ENCODE peak calls at places on chromosomes 11 and 22, in six cellular contexts. M is progenitor cell of endocrine pancreas, W is right lobe of liver, X is cardiac muscle cell, Y is psoas muscle, H is HCT116. S is an unnamed sample.

GRCh38 chr22:36116127-36116526 is 44.4 kb downstream of the APOL3 start:
- DNase-seq in M (no peak), W (no peak), X (no peak), Y (no peak), H (no peak), S (no peak)

GRCh38 chr11:64753380-64754123 is 6.2 kb downstream of the PYGM start:
- DNase-seq in M (no peak), W (no peak), X (no peak), Y (peak; percentile 50), H (no peak), S (no peak)

GRCh38 chr22:49907807-49908206 is 10.4 kb downstream of the ALG12 start:
- DNase-seq in M (no peak), W (peak; percentile 15), X (no peak), Y (peak; percentile 28), H (no peak), S (no peak)

GRCh38 chr11:75525433-75526191 is at the start of gene GDPD5:
- DNase-seq in M (peak; percentile 79), W (peak; percentile 87), X (peak; percentile 86), Y (peak; percentile 90), H (peak; percentile 58), S (peak; percentile 86)

GRCh38 chr11:1640076-1640946 is 10.7 kb downstream of the KRTAP5-5 start:
- DNase-seq in M (peak; percentile 48), W (peak; percentile 55), X (peak; percentile 36), Y (no peak), H (no peak), S (peak; percentile 74)

GRCh38 chr11:84384637-84385227 is 1098.6 kb upstream of the CCDC90B start:
- DNase-seq in M (peak; percentile 22), W (no peak), X (peak; percentile 66), Y (no peak), H (no peak), S (peak; percentile 52)

GRCh38 chr22:45296628-45297297 is 12.0 kb downstream of the UPK3A start:
- DNase-seq in M (no peak), W (no peak), X (no peak), Y (no peak), H (no peak), S (no peak)

GRCh38 chr22:49308300-49308699 is 519.4 kb downstream of the BRD1 start:
- DNase-seq in M (no peak), W (no peak), X (no peak), Y (peak; percentile 6), H (no peak), S (no peak)

GRCh38 chr22:42462016-42462415 is 29.8 kb upstream of the NFAM1 start:
- DNase-seq in M (no peak), W (no peak), X (no peak), Y (no peak), H (no peak), S (no peak)

GRCh38 chr11:134997652-134998320 is 585.7 kb upstream of the B3GAT1 start:
- DNase-seq in M (no peak), W (no peak), X (no peak), Y (no peak), H (no peak), S (no peak)

GRCh38 chr11:34988294-34989255 is 72.2 kb downstream of the PDHX start:
- DNase-seq in M (no peak), W (no peak), X (peak; percentile 35), Y (no peak), H (no peak), S (no peak)

GRCh38 chr11:109298865-109299264 is 123.1 kb upstream of the C11orf87 start:
- DNase-seq in M (no peak), W (no peak), X (no peak), Y (no peak), H (no peak), S (no peak)

GRCh38 chr11:3609416-3610265 is 32.2 kb downstream of the ART5 start:
- DNase-seq in M (no peak), W (no peak), X (peak; percentile 54), Y (no peak), H (peak; percentile 35), S (peak; percentile 32)

GRCh38 chr11:30852091-30852490 is 265.9 kb upstream of the MPPED2 start:
- DNase-seq in M (no peak), W (no peak), X (no peak), Y (no peak), H (no peak), S (no peak)

GRCh38 chr22:42881982-42882656 is 25.0 kb upstream of the ARFGAP3 start:
- DNase-seq in M (no peak), W (peak; percentile 84), X (no peak), Y (peak; percentile 90), H (no peak), S (no peak)

GRCh38 chr11:7292902-7293301 is 41.2 kb downstream of the SYT9 start:
- DNase-seq in M (no peak), W (no peak), X (no peak), Y (no peak), H (no peak), S (no peak)

GRCh38 chr11:116225236-116225635 is 547.6 kb downstream of the BUD13 start:
- DNase-seq in M (no peak), W (no peak), X (no peak), Y (no peak), H (no peak), S (no peak)

GRCh38 chr11:128282053-128282452 is 305.3 kb downstream of the ETS1 start:
- DNase-seq in M (no peak), W (no peak), X (no peak), Y (no peak), H (no peak), S (no peak)

GRCh38 chr11:12103411-12104225 is 6.8 kb upstream of the MICAL2 start:
- DNase-seq in M (no peak), W (no peak), X (no peak), Y (no peak), H (no peak), S (no peak)

GRCh38 chr22:45680932-45681700 is 9.5 kb downstream of the ATXN10 start:
- DNase-seq in M (no peak), W (no peak), X (peak; percentile 47), Y (no peak), H (no peak), S (no peak)

GRCh38 chr11:6253196-6253595 is 6.4 kb upstream of the CCKBR start:
- DNase-seq in M (no peak), W (no peak), X (no peak), Y (no peak), H (no peak), S (no peak)

GRCh38 chr11:6249822-6250555 is 9.6 kb upstream of the CCKBR start:
- DNase-seq in M (no peak), W (peak; percentile 85), X (peak; percentile 96), Y (peak; percentile 69), H (peak; percentile 18), S (no peak)

GRCh38 chr11:6251120-6251733 is 8.4 kb upstream of the CCKBR start:
- DNase-seq in M (peak; percentile 64), W (peak; percentile 52), X (peak; percentile 76), Y (peak; percentile 82), H (peak; percentile 64), S (peak; percentile 80)

GRCh38 chr11:6248248-6248647 is 9.4 kb downstream of the CNGA4 start:
- DNase-seq in M (no peak), W (no peak), X (peak; percentile 94), Y (no peak), H (no peak), S (no peak)

DNA sequence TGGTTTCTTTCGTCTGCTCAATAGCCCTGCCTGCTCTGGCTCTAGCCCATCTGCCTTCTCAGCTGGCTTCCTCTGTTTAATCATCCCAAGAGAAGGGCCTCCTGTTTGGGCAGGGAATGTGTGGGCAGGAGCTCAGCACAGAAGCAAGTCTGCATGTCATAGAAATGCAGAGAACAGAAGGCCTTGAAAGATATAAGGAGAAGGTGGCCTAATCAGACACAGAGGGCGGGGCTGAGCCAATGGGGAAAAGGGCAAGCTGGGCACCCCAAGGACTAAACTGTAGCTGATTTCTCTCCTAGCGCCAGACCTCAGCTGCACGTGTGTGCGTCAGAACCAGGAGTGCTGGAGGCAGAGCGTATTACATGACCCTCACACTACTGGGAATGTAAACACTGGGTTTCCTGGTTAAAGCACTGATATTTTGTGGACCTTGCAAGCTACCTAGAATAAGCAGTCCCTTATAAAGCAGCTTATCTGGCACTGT is 7.6 kb upstream of the CCKBR start:
- DNase-seq in M (no peak), W (no peak), X (peak; percentile 71), Y (no peak), H (no peak), S (no peak)
- TF ChIP-seq CTCF in M (no peak), W (no peak), X (no peak), Y (no peak), H (no peak), S (no peak)

GRCh38 chr11:73402834-73403185 is 26.6 kb downstream of the RELT start:
- DNase-seq in M (no peak), W (no peak), X (no peak), Y (no peak), H (no peak), S (no peak)
- TF ChIP-seq CTCF in M (no peak), W (no peak), X (peak; percentile 27), Y (no peak), H (peak; percentile 29), S (no peak)

DNA sequence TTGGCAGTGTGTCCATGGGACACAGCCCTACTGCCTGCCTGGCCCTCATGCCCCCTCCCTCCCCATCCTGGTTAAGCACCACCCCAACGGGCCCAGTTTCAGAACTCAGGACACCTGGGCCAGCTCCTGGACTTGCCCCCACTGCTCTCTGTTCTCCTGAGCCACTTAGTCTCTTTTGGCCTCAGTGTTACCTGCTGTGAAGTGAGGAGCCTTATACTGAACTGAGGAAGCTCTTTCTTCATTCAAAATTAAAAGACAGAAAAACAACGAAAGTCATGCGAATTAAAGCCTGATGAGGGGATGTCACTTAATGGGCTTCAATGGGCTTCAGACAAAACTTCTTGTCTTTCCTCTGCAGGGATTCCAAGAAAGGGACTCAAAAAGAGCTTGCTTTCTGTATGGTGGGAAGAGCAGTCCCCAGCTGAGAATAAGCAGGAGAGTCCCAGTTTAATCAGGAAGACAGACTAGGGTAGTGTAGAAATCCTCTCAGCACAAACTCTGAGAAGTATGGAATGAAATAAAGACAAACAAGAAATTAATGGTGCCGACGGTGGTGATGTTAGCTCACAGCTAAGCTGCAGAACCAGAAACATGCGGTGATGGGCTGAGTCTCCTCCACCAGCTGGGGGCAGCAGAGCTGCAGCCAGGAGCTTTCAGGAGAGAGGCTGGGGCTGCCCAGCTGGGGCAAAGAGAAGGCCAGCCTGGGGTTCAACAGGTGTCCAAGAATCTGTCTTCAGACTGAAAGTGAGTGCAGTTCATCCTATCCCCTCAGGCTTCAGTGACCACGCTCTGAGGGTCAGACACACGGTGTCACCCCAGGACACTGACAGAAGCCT is 101.0 kb downstream of the GGTLC2 start:
- DNase-seq in M (peak; percentile 48), W (peak; percentile 54), X (peak; percentile 45), Y (no peak), H (no peak), S (peak; percentile 52)
- TF ChIP-seq CTCF in M (peak; percentile 82), W (peak; percentile 75), X (peak; percentile 85), Y (peak; percentile 23), H (peak; percentile 73), S (peak; percentile 65)

DNA sequence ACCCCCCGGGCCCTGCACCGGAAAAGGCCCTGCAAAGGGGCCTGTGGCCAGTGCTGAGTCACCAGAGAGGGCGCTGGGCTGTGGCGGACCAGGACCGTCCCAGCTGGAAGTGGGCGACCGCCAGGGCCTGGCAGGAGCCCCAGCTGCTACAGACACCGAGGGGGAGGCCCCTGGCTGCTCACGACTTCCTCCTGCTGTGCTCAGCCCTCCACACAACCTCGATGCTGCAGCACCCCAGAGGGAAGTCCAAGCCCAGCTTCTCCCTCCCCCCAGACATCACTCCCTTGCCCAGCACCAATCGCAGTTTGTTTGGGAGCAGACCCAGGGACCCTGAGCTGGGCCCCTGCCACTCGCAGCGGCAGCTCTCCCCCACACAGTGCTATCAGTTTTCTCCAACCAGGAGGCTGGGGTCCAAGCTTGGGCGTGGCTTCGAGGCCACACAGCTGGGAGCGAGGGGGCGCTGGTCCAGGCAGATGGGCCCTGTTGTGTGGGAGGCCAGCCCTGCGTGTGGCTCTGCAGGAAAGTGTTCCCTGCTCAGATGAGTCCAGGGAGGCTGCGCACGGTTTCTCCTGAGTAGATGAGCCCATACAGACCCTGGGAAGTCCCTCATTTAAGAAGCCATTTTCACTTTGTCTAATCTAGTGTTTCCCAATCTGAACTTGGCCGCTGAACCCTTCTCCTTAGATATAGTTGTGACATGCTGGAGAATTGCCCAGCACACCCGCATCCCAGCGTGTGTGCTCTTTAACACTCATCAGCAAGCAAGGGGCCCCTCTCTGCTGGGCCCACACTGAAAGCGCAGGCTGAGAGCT is 5.6 kb upstream of the SH3BP1 start:
- DNase-seq in M (peak; percentile 41), W (peak; percentile 87), X (peak; percentile 96), Y (peak; percentile 94), H (no peak), S (peak; percentile 85)
- TF ChIP-seq CTCF in M (peak; percentile 32), W (peak; percentile 12), X (peak; percentile 13), Y (no peak), H (no peak), S (no peak)

S was measured in nephron progenitor cell.